ENCODE peak calls at places on chromosomes 2 and 18, in five cellular contexts. One of them, this sample, is unnamed.

GRCh38 chr18:75248426-75249191 is 38.0 kb downstream of the TSHZ1 start:
- DNase-seq in foreskin keratinocyte: no peak
- DNase-seq in neuronal stem cell: no peak
- DNase-seq in dorsolateral prefrontal cortex: no peak
- DNase-seq in PC-9: no peak
- DNase-seq in this sample: no peak

GRCh38 chr2:224099846-224100643 is 61.0 kb upstream of the SERPINE2 start:
- DNase-seq in foreskin keratinocyte: no peak
- DNase-seq in neuronal stem cell: no peak
- DNase-seq in dorsolateral prefrontal cortex: no peak
- DNase-seq in PC-9: no peak
- DNase-seq in this sample: no peak

GRCh38 chr18:77063256-77063655 is 69.3 kb downstream of the MBP start:
- DNase-seq in foreskin keratinocyte: peak
- DNase-seq in neuronal stem cell: no peak
- DNase-seq in dorsolateral prefrontal cortex: no peak
- DNase-seq in PC-9: peak
- DNase-seq in this sample: no peak

GRCh38 chr2:234722176-234722575 is 225.3 kb upstream of the ARL4C start:
- DNase-seq in foreskin keratinocyte: no peak
- DNase-seq in neuronal stem cell: no peak
- DNase-seq in dorsolateral prefrontal cortex: no peak
- DNase-seq in PC-9: no peak
- DNase-seq in this sample: no peak

GRCh38 chr2:240179186-240179815 is 38.8 kb upstream of the OTOS start:
- DNase-seq in foreskin keratinocyte: no peak
- DNase-seq in neuronal stem cell: no peak
- DNase-seq in dorsolateral prefrontal cortex: no peak
- DNase-seq in PC-9: no peak
- DNase-seq in this sample: no peak

GRCh38 chr18:36456622-36457021 is 159.1 kb downstream of the FHOD3 start:
- DNase-seq in foreskin keratinocyte: no peak
- DNase-seq in neuronal stem cell: no peak
- DNase-seq in dorsolateral prefrontal cortex: no peak
- DNase-seq in PC-9: no peak
- DNase-seq in this sample: no peak

GRCh38 chr2:234500394-234501006 is 3.6 kb upstream of the ARL4C start:
- DNase-seq in foreskin keratinocyte: peak
- DNase-seq in neuronal stem cell: no peak
- DNase-seq in dorsolateral prefrontal cortex: peak
- DNase-seq in PC-9: peak
- DNase-seq in this sample: no peak

GRCh38 chr18:66640431-66640830 is 36.5 kb upstream of the CDH19 start:
- DNase-seq in foreskin keratinocyte: no peak
- DNase-seq in neuronal stem cell: no peak
- DNase-seq in dorsolateral prefrontal cortex: no peak
- DNase-seq in PC-9: no peak
- DNase-seq in this sample: no peak

GRCh38 chr2:8821276-8822217 is 15.9 kb downstream of the KIDINS220 start:
- DNase-seq in foreskin keratinocyte: no peak
- DNase-seq in neuronal stem cell: no peak
- DNase-seq in dorsolateral prefrontal cortex: peak
- DNase-seq in PC-9: no peak
- DNase-seq in this sample: no peak

DNA sequence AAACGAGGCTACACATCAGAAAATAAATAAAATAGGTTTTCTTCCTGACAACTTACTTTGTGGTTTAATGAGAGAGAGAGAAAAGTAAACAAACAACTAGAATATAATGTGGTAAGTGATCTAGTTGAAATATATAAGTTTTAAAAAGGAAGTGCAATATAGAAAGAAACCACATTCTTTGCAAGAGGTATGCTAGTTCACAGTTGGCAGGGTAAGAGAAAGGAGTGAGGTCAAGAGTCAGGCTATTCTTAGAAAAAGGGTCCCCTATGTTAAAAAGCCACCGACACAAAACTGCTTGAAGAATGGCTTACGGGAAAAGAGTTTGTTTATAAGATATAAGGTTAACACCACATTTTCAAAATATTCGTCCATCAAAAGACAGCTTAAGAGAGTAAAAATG is 462.1 kb downstream of the ERBB4 start:
- DNase-seq in foreskin keratinocyte: no peak
- DNase-seq in neuronal stem cell: peak
- DNase-seq in dorsolateral prefrontal cortex: no peak
- DNase-seq in PC-9: no peak
- DNase-seq in this sample: no peak
- H3K27ac ChIP-seq in foreskin keratinocyte: no peak
- H3K27ac ChIP-seq in neuronal stem cell: no peak
- H3K27ac ChIP-seq in dorsolateral prefrontal cortex: no peak
- H3K27ac ChIP-seq in PC-9: no peak
- H3K27ac ChIP-seq in this sample: no peak

GRCh38 chr2:70099270-70099669 is 12.0 kb downstream of the PCBP1 start:
- DNase-seq in foreskin keratinocyte: no peak
- DNase-seq in neuronal stem cell: no peak
- DNase-seq in dorsolateral prefrontal cortex: no peak
- DNase-seq in PC-9: no peak
- DNase-seq in this sample: no peak

GRCh38 chr2:70103531-70104061 is 16.3 kb downstream of the PCBP1 start:
- DNase-seq in foreskin keratinocyte: no peak
- DNase-seq in neuronal stem cell: no peak
- DNase-seq in dorsolateral prefrontal cortex: no peak
- DNase-seq in PC-9: no peak
- DNase-seq in this sample: no peak

GRCh38 chr2:70101174-70101573 is 13.9 kb downstream of the PCBP1 start:
- DNase-seq in foreskin keratinocyte: no peak
- DNase-seq in neuronal stem cell: no peak
- DNase-seq in dorsolateral prefrontal cortex: no peak
- DNase-seq in PC-9: no peak
- DNase-seq in this sample: no peak

GRCh38 chr2:70104231-70105111 is 17.2 kb downstream of the PCBP1 start:
- DNase-seq in foreskin keratinocyte: no peak
- DNase-seq in neuronal stem cell: no peak
- DNase-seq in dorsolateral prefrontal cortex: no peak
- DNase-seq in PC-9: no peak
- DNase-seq in this sample: no peak
- H3K27ac ChIP-seq in foreskin keratinocyte: no peak
- H3K27ac ChIP-seq in neuronal stem cell: no peak
- H3K27ac ChIP-seq in dorsolateral prefrontal cortex: peak
- H3K27ac ChIP-seq in PC-9: no peak
- H3K27ac ChIP-seq in this sample: no peak

GRCh38 chr2:219475697-219476604 is 22.7 kb upstream of the GMPPA start:
- DNase-seq in foreskin keratinocyte: no peak
- DNase-seq in neuronal stem cell: peak
- DNase-seq in dorsolateral prefrontal cortex: peak
- DNase-seq in PC-9: no peak
- DNase-seq in this sample: peak
- H3K27ac ChIP-seq in foreskin keratinocyte: no peak
- H3K27ac ChIP-seq in neuronal stem cell: no peak
- H3K27ac ChIP-seq in dorsolateral prefrontal cortex: no peak
- H3K27ac ChIP-seq in PC-9: no peak
- H3K27ac ChIP-seq in this sample: no peak

DNA sequence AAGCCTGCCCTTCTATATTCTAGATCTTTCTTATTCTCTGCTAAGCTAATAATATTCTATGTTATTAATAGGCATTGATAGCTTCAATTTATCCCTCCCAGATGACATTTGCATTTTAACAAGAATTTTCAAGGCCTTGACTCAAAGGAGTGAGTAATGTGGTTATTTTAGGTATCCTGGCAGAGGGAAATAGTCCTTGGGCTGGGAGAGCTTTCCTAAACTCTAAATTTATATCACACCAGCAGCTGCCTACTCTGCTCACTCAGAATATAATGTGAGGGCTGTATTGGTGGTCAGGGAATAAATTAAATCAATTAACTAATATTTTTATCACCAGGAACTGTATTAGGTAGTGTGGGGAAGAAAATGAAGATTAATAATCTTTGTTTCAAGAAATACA is 74.8 kb upstream of the ADAM23 start:
- DNase-seq in foreskin keratinocyte: no peak
- DNase-seq in neuronal stem cell: no peak
- DNase-seq in dorsolateral prefrontal cortex: no peak
- DNase-seq in PC-9: no peak
- DNase-seq in this sample: no peak
- H3K27ac ChIP-seq in foreskin keratinocyte: no peak
- H3K27ac ChIP-seq in neuronal stem cell: no peak
- H3K27ac ChIP-seq in dorsolateral prefrontal cortex: peak
- H3K27ac ChIP-seq in PC-9: no peak
- H3K27ac ChIP-seq in this sample: peak